ENCODE peak calls at places on chromosomes 13 and 19, in five cellular contexts. X is lung microvascular endothelial cell; M is sciatic nerve; Z is GM06990; I is activated CD8-positive, alpha-beta memory T cell treated with anti-CD3 and anti-CD28 coated beads, Interleukin-2, amount 50 U/mL, for 48 hours. B is an unnamed sample.

GRCh38 chr13:50410921-50411712 is 395.9 kb downstream of the KCNRG start:
- DNase-seq in X (peak; percentile 71), Z (no peak), I (no peak), M (no peak), B (no peak)

GRCh38 chr13:87172166-87172825 is 498.9 kb upstream of the SLITRK5 start:
- DNase-seq in I (no peak), Z (no peak), M (no peak), X (no peak), B (no peak)

GRCh38 chr13:100836696-100837095 is 162.1 kb upstream of the TMTC4 start:
- DNase-seq in X (peak; percentile 2), I (no peak), M (no peak), Z (no peak), B (no peak)

GRCh38 chr19:43305642-43306041 is 36.3 kb upstream of the PSG9 start:
- DNase-seq in X (no peak), Z (no peak), I (no peak), M (no peak), B (no peak)

GRCh38 chr13:50726164-50726563 is 117.3 kb downstream of the DLEU7 start:
- DNase-seq in M (no peak), Z (no peak), X (no peak), I (no peak), B (no peak)

GRCh38 chr13:41344358-41344757 is 33.3 kb downstream of the NAA16 start:
- DNase-seq in M (no peak), Z (no peak), X (no peak), I (no peak), B (no peak)

GRCh38 chr13:113739527-113740285 is 19.3 kb upstream of the TMEM255B start:
- DNase-seq in M (no peak), Z (no peak), I (no peak), X (no peak), B (no peak)

GRCh38 chr19:35013047-35013819 is 13.1 kb downstream of the GRAMD1A start:
- DNase-seq in X (peak; percentile 73), Z (peak; percentile 74), I (peak; percentile 94), M (peak; percentile 85), B (no peak)

GRCh38 chr13:33137726-33138125 is 121.5 kb downstream of the KL start:
- DNase-seq in Z (no peak), X (no peak), M (no peak), I (no peak), B (no peak)

GRCh38 chr19:6743714-6744380 is 4.4 kb downstream of the TRIP10 start:
- DNase-seq in I (no peak), M (no peak), X (no peak), Z (no peak), B (no peak)

GRCh38 chr13:26486550-26486949 is 70.9 kb upstream of the WASF3 start:
- DNase-seq in M (no peak), Z (no peak), X (no peak), I (no peak), B (no peak)

GRCh38 chr13:89577301-89577700 is 1770.2 kb upstream of the MIR17HG start:
- DNase-seq in X (no peak), M (no peak), Z (no peak), I (no peak), B (no peak)

GRCh38 chr19:6279620-6279930 is 200 bp downstream of the MLLT1 start:
- DNase-seq in X (no peak), M (no peak), Z (no peak), I (no peak), B (no peak)

GRCh38 chr19:46975918-46976782 is 43.5 kb upstream of the NPAS1 start:
- DNase-seq in M (peak; percentile 92), Z (no peak), I (no peak), X (peak; percentile 90), B (no peak)

GRCh38 chr13:20195846-20196245 is 3.1 kb upstream of the GJB2 start:
- DNase-seq in X (no peak), M (no peak), Z (no peak), I (no peak), B (no peak)

GRCh38 chr13:98681017-98681416 is 71.5 kb downstream of the SLC15A1 start:
- DNase-seq in I (no peak), X (no peak), M (no peak), Z (no peak), B (no peak)

GRCh38 chr13:80116107-80116506 is 224.8 kb downstream of the SPRY2 start:
- DNase-seq in M (no peak), Z (no peak), I (no peak), X (peak; percentile 60), B (no peak)

GRCh38 chr13:97021241-97021640 is 27.0 kb upstream of the OXGR1 start:
- DNase-seq in X (no peak), I (no peak), M (no peak), Z (no peak), B (no peak)

GRCh38 chr19:40091205-40092129 is 724 bp upstream of the ZNF780A start:
- DNase-seq in X (no peak), I (no peak), M (no peak), Z (no peak), B (no peak)

GRCh38 chr13:63433546-63434150 is 2018.0 kb upstream of the PCDH20 start:
- DNase-seq in I (no peak), M (no peak), X (no peak), Z (no peak), B (no peak)